ENCODE peak calls at places on chromosomes 11 and 22, in seven cellular contexts. V is anterior cingulate cortex; D is HTR-8/SVneo; N is stimulated activated CD8-positive, alpha-beta memory T cell treated with anti-CD3 and anti-CD28 coated beads, Interleukin-2, amount 100 ng/mL, for 1 hour; I is activated CD4-positive, alpha-beta T cell treated with anti-CD3 and anti-CD28 coated beads, Interleukin-2, amount 10 ng/mL, durations not matched to agents 7 days and 5 days; T is kidney glomerular epithelial cell; G is amniotic stem cell. S is an unnamed sample.

GRCh38 chr11:6472934-6473333 is 807 bp downstream of the TRIM3 start:
- DNase-seq in V (no peak), D (no peak), N (no peak), I (no peak), T (no peak), G (no peak), S (no peak)

GRCh38 chr22:48592488-48592887 is 1235.2 kb downstream of the BRD1 start:
- DNase-seq in V (no peak), D (no peak), N (no peak), I (no peak), T (no peak), G (no peak), S (no peak)

GRCh38 chr11:131867457-131868257 is 497.2 kb downstream of the NTM start:
- DNase-seq in V (peak; percentile 30), D (peak; percentile 61), N (no peak), I (no peak), T (peak; percentile 73), G (peak; percentile 75), S (peak; percentile 39)

GRCh38 chr11:108871152-108871551 is 206.3 kb downstream of the DDX10 start:
- DNase-seq in V (no peak), D (no peak), N (no peak), I (peak; percentile 46), T (peak; percentile 74), G (no peak), S (no peak)

GRCh38 chr22:39534591-39535301 is 2.2 kb upstream of the RPS19BP1 start:
- DNase-seq in V (peak; percentile 40), D (peak; percentile 72), N (peak; percentile 65), I (peak; percentile 82), T (peak; percentile 48), G (no peak), S (no peak)

GRCh38 chr11:21965221-21965620 is 227.7 kb upstream of the ANO5 start:
- DNase-seq in V (no peak), D (no peak), N (no peak), I (no peak), T (no peak), G (no peak), S (no peak)

GRCh38 chr11:125141686-125142535 is 22.6 kb upstream of the PKNOX2 start:
- DNase-seq in V (peak; percentile 11), D (peak; percentile 54), N (no peak), I (peak; percentile 54), T (peak; percentile 7), G (no peak), S (no peak)

GRCh38 chr11:78381867-78382266 is 35.8 kb downstream of the GAB2 start:
- DNase-seq in V (no peak), D (no peak), N (no peak), I (no peak), T (no peak), G (no peak), S (no peak)

GRCh38 chr11:33268945-33269567 is 11.9 kb downstream of the HIPK3 start:
- DNase-seq in V (no peak), D (no peak), N (no peak), I (no peak), T (no peak), G (no peak), S (no peak)

GRCh38 chr22:18056802-18057474 is 20.9 kb upstream of the PEX26 start:
- DNase-seq in V (no peak), D (no peak), N (no peak), I (no peak), T (no peak), G (no peak), S (no peak)

GRCh38 chr11:21552910-21553309 is 640.0 kb upstream of the ANO5 start:
- DNase-seq in V (no peak), D (no peak), N (no peak), I (no peak), T (peak; percentile 57), G (no peak), S (no peak)

GRCh38 chr11:35170503-35170902 is 31.5 kb downstream of the CD44 start:
- DNase-seq in V (no peak), D (no peak), N (no peak), I (no peak), T (no peak), G (no peak), S (peak; percentile 65)

GRCh38 chr11:84514436-84514835 is 1112.7 kb downstream of the DLG2 start:
- DNase-seq in V (no peak), D (no peak), N (no peak), I (no peak), T (no peak), G (no peak), S (no peak)

GRCh38 chr22:50118557-50119168 is 28.9 kb downstream of the MOV10L1 start:
- DNase-seq in V (no peak), D (peak; percentile 76), N (no peak), I (no peak), T (peak; percentile 71), G (peak; percentile 16), S (no peak)

GRCh38 chr22:36052505-36052941 is 23.9 kb upstream of the RBFOX2 start:
- DNase-seq in V (no peak), D (no peak), N (no peak), I (no peak), T (peak; percentile 32), G (no peak), S (no peak)

GRCh38 chr11:68146010-68146540 is 24.9 kb upstream of the CHKA start:
- DNase-seq in V (no peak), D (no peak), N (no peak), I (no peak), T (no peak), G (no peak), S (no peak)

GRCh38 chr11:69113646-69114340 is 41.9 kb upstream of the SMIM38 start:
- DNase-seq in V (no peak), D (no peak), N (no peak), I (no peak), T (no peak), G (no peak), S (no peak)

GRCh38 chr11:130415719-130416536 is 12.5 kb downstream of the ADAMTS8 start:
- DNase-seq in V (no peak), D (no peak), N (no peak), I (no peak), T (peak; percentile 90), G (no peak), S (no peak)

GRCh38 chr11:66268953-66269906 is 791 bp downstream of the RAB1B start:
- DNase-seq in V (no peak), D (peak; percentile 80), N (no peak), I (no peak), T (peak; percentile 8), G (no peak), S (no peak)

GRCh38 chr22:23772315-23773246 is at the start of gene MMP11:
- DNase-seq in V (no peak), D (no peak), N (peak; percentile 28), I (peak; percentile 58), T (no peak), G (no peak), S (no peak)

GRCh38 chr11:19628018-19628417 is 84.6 kb upstream of the NAV2 start:
- DNase-seq in V (no peak), D (peak; percentile 62), N (no peak), I (no peak), T (no peak), G (no peak), S (peak; percentile 81)

GRCh38 chr11:11789735-11790369 is 51.9 kb upstream of the USP47 start:
- DNase-seq in V (no peak), D (peak; percentile 28), N (no peak), I (no peak), T (peak; percentile 4), G (no peak), S (no peak)

GRCh38 chr22:43152355-43153071 is 1.2 kb downstream of the TSPO start:
- DNase-seq in V (no peak), D (no peak), N (peak; percentile 16), I (peak; percentile 71), T (peak; percentile 41), G (peak; percentile 31), S (no peak)

GRCh38 chr22:20956258-20957117 is 10.6 kb upstream of the AIFM3 start:
- DNase-seq in V (no peak), D (no peak), N (no peak), I (no peak), T (no peak), G (no peak), S (no peak)

GRCh38 chr11:26573896-26574295 is 1.8 kb upstream of the MUC15 start:
- DNase-seq in V (no peak), D (no peak), N (no peak), I (no peak), T (no peak), G (no peak), S (no peak)

GRCh38 chr22:29267462-29267857 is 321 bp downstream of the RHBDD3 start:
- DNase-seq in V (no peak), D (no peak), N (no peak), I (no peak), T (no peak), G (no peak), S (no peak)

GRCh38 chr11:26904801-26905200 is 89.1 kb upstream of the FIBIN start:
- DNase-seq in V (no peak), D (no peak), N (no peak), I (no peak), T (no peak), G (no peak), S (no peak)

GRCh38 chr22:45317551-45318167 is 7.9 kb downstream of the FAM118A start:
- DNase-seq in V (no peak), D (no peak), N (no peak), I (peak; percentile 47), T (no peak), G (no peak), S (no peak)

GRCh38 chr11:113375402-113375801 is 12.2 kb upstream of the ANKK1 start:
- DNase-seq in V (no peak), D (no peak), N (no peak), I (no peak), T (no peak), G (no peak), S (no peak)

GRCh38 chr22:41324818-41325528 is 23.6 kb downstream of the ZC3H7B start:
- DNase-seq in V (no peak), D (no peak), N (no peak), I (no peak), T (no peak), G (no peak), S (no peak)

GRCh38 chr11:78961938-78962701 is 387.5 kb upstream of the NARS2 start:
- DNase-seq in V (peak; percentile 37), D (no peak), N (no peak), I (no peak), T (peak; percentile 28), G (no peak), S (no peak)

GRCh38 chr11:114348200-114349191 is 51.8 kb downstream of the C11orf71 start:
- DNase-seq in V (no peak), D (no peak), N (no peak), I (peak; percentile 57), T (peak; percentile 78), G (peak; percentile 72), S (peak; percentile 42)

GRCh38 chr11:31397239-31397834 is 27.7 kb downstream of the DNAJC24 start:
- DNase-seq in V (no peak), D (peak; percentile 21), N (no peak), I (no peak), T (peak; percentile 18), G (peak; percentile 13), S (no peak)

GRCh38 chr22:46036558-46037408 is 59.8 kb upstream of the WNT7B start:
- DNase-seq in V (no peak), D (no peak), N (no peak), I (peak; percentile 75), T (peak; percentile 50), G (no peak), S (no peak)

S was measured in GM04503.